ENCODE peak calls at places on chromosomes 12 and 14, in five cellular contexts. One of them, this sample, is unnamed. For H3K4me1 and H3K36me3, the result is how much of the 10 kb centered on the place peaks cover.

GRCh38 chr14:58898655-58899316 is 261.0 kb downstream of the DACT1 start:
- DNase-seq in astrocyte: peak
- DNase-seq in colonic mucosa: no peak
- DNase-seq in HCT116: no peak
- DNase-seq in GM23338: no peak
- DNase-seq in this sample: no peak

GRCh38 chr12:6535960-6536847 is 1.9 kb downstream of the GAPDH start:
- DNase-seq in astrocyte: no peak
- DNase-seq in colonic mucosa: no peak
- DNase-seq in HCT116: no peak
- DNase-seq in GM23338: no peak
- DNase-seq in this sample: no peak

GRCh38 chr12:111274820-111275219 is 94.1 kb downstream of the PHETA1 start:
- DNase-seq in astrocyte: no peak
- DNase-seq in colonic mucosa: no peak
- DNase-seq in HCT116: peak
- DNase-seq in GM23338: peak
- DNase-seq in this sample: no peak

GRCh38 chr12:87270894-87271293 is 758.3 kb downstream of the C12orf50 start:
- DNase-seq in astrocyte: peak
- DNase-seq in colonic mucosa: no peak
- DNase-seq in HCT116: no peak
- DNase-seq in GM23338: no peak
- DNase-seq in this sample: no peak

GRCh38 chr12:63307849-63308248 is 156.8 kb upstream of the AVPR1A start:
- DNase-seq in astrocyte: no peak
- DNase-seq in colonic mucosa: no peak
- DNase-seq in HCT116: no peak
- DNase-seq in GM23338: no peak
- DNase-seq in this sample: no peak

GRCh38 chr12:113237748-113238147 is 16.5 kb downstream of the TPCN1 start:
- DNase-seq in astrocyte: no peak
- DNase-seq in colonic mucosa: peak
- DNase-seq in HCT116: no peak
- DNase-seq in GM23338: no peak
- DNase-seq in this sample: no peak

GRCh38 chr12:2687058-2687457 is 107.7 kb upstream of the FKBP4 start:
- DNase-seq in astrocyte: no peak
- DNase-seq in colonic mucosa: no peak
- DNase-seq in HCT116: no peak
- DNase-seq in GM23338: no peak
- DNase-seq in this sample: no peak

GRCh38 chr14:29796853-29797252 is 130.8 kb downstream of the PRKD1 start:
- DNase-seq in astrocyte: no peak
- DNase-seq in colonic mucosa: no peak
- DNase-seq in HCT116: no peak
- DNase-seq in GM23338: no peak
- DNase-seq in this sample: no peak

GRCh38 chr12:74527491-74527890 is 10.1 kb upstream of the ATXN7L3B start:
- DNase-seq in astrocyte: no peak
- DNase-seq in colonic mucosa: no peak
- DNase-seq in HCT116: no peak
- DNase-seq in GM23338: no peak
- DNase-seq in this sample: no peak

GRCh38 chr14:104334812-104335161 is 196.4 kb downstream of the KIF26A start:
- DNase-seq in astrocyte: no peak
- DNase-seq in colonic mucosa: peak
- DNase-seq in HCT116: no peak
- DNase-seq in GM23338: no peak
- DNase-seq in this sample: no peak

GRCh38 chr14:104332634-104333270 is 194.4 kb downstream of the KIF26A start:
- DNase-seq in astrocyte: no peak
- DNase-seq in colonic mucosa: peak
- DNase-seq in HCT116: no peak
- DNase-seq in GM23338: no peak
- DNase-seq in this sample: peak

GRCh38 chr14:104333903-104334811 is 195.8 kb downstream of the KIF26A start:
- DNase-seq in astrocyte: no peak
- DNase-seq in colonic mucosa: peak
- DNase-seq in HCT116: no peak
- DNase-seq in GM23338: no peak
- DNase-seq in this sample: peak

GRCh38 chr14:104329793-104330192 is 191.4 kb downstream of the KIF26A start:
- DNase-seq in astrocyte: no peak
- DNase-seq in colonic mucosa: no peak
- DNase-seq in HCT116: no peak
- DNase-seq in GM23338: no peak
- DNase-seq in this sample: no peak

GRCh38 chr14:104331871-104332605 is 193.7 kb downstream of the KIF26A start:
- DNase-seq in astrocyte: no peak
- DNase-seq in colonic mucosa: peak
- DNase-seq in HCT116: no peak
- DNase-seq in GM23338: no peak
- DNase-seq in this sample: no peak
- TF ChIP-seq CTCF in astrocyte: no peak
- TF ChIP-seq CTCF in colonic mucosa: no peak
- TF ChIP-seq CTCF in HCT116: peak
- TF ChIP-seq CTCF in GM23338: peak
- TF ChIP-seq CTCF in this sample: no peak

DNA sequence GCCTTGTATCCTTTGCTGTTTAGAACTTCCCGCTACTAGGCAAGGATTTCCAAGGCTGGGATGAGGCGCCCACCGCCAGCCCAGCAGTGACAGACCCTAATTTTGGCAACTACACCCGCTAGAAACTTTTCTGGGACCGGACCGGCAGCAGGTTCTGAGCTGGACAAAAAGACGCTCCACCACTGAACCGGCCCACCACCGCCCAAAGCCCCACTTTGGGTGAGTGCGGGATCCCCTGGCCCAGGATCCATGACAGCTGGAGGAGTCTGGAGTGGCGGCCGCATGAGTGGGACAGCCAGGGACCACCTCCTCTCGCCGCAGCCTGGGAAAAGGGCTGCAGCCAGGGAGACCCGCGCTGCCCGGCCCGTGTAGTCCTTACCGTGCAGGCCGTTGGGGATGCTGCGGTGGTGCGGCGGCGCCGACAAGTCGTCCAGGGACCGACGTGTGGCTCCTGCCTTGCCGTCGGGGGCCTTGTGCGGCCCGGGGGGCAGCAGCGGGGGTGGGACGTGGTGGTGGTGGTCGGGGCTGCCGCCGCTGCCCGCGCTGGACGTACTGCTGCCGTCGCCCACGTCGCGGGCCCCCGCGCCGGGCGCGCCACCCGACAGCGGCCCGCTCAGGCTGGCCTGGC is 1.1 kb downstream of the CCDC85C start:
- DNase-seq in astrocyte: no peak
- DNase-seq in colonic mucosa: no peak
- DNase-seq in HCT116: no peak
- DNase-seq in GM23338: peak
- DNase-seq in this sample: no peak
- H3K4me1 ChIP-seq in astrocyte: under half
- H3K4me1 ChIP-seq in colonic mucosa: under half
- H3K4me1 ChIP-seq in HCT116: under half
- H3K4me1 ChIP-seq in GM23338: under half
- H3K4me1 ChIP-seq in this sample: under half

GRCh38 chr12:124479680-124480468 is 87.5 kb downstream of the NCOR2 start:
- DNase-seq in astrocyte: no peak
- DNase-seq in colonic mucosa: no peak
- DNase-seq in HCT116: no peak
- DNase-seq in GM23338: no peak
- DNase-seq in this sample: no peak

GRCh38 chr12:124482567-124482893 is 84.9 kb downstream of the NCOR2 start:
- DNase-seq in astrocyte: no peak
- DNase-seq in colonic mucosa: no peak
- DNase-seq in HCT116: no peak
- DNase-seq in GM23338: no peak
- DNase-seq in this sample: no peak

GRCh38 chr12:124481772-124482566 is 85.4 kb downstream of the NCOR2 start:
- DNase-seq in astrocyte: no peak
- DNase-seq in colonic mucosa: no peak
- DNase-seq in HCT116: no peak
- DNase-seq in GM23338: no peak
- DNase-seq in this sample: no peak

GRCh38 chr12:124480469-124481256 is 86.7 kb downstream of the NCOR2 start:
- DNase-seq in astrocyte: peak
- DNase-seq in colonic mucosa: peak
- DNase-seq in HCT116: no peak
- DNase-seq in GM23338: no peak
- DNase-seq in this sample: no peak

GRCh38 chr12:124481257-124481750 is 86.1 kb downstream of the NCOR2 start:
- DNase-seq in astrocyte: no peak
- DNase-seq in colonic mucosa: no peak
- DNase-seq in HCT116: no peak
- DNase-seq in GM23338: no peak
- DNase-seq in this sample: no peak
- H3K36me3 ChIP-seq in astrocyte: under half
- H3K36me3 ChIP-seq in colonic mucosa: under half
- H3K36me3 ChIP-seq in HCT116: under half
- H3K36me3 ChIP-seq in GM23338: under half
- H3K36me3 ChIP-seq in this sample: half or more

DNA sequence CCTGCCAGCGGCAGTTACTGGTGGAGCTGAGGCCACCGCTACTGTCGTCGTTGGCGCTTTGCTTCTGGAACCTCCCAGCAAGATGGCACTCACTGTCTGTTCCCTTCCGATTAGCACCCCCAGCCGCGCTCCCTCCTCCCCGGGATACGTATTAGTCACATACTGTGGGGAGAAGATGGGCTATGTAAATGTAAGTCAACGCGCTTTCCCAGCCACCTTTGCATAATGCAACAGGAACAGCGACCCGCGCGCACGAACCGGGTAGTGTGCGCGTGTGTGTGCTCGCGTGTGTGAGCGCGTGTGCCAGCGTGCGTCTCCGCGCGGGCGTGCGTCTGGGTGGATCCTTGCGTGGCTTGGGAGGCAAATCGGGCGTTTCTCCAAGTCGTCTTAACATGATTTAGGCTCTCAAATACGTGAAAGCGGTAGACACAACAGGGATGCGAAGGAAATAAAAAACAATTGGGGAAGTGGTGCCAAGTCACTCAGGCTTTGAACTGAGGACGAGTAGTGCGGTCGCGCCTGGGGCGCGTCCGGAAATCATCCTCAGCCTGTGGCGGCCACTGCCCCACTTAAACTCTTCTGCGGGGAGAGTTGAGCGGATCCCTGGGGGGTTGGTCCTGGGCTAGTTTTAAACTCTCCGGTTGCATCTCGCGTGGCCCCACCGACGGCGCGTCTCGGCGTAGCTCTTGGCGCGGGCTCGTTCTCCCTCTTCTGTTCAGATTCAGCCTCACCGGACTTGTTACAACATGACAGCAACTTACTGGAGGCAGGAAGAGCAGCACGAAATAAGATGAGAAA is 1.8 kb downstream of the FLRT2 start:
- DNase-seq in astrocyte: peak
- DNase-seq in colonic mucosa: peak
- DNase-seq in HCT116: no peak
- DNase-seq in GM23338: peak
- DNase-seq in this sample: peak
- TF ChIP-seq CTCF in astrocyte: no peak
- TF ChIP-seq CTCF in colonic mucosa: no peak
- TF ChIP-seq CTCF in HCT116: no peak
- TF ChIP-seq CTCF in GM23338: peak
- TF ChIP-seq CTCF in this sample: peak

GRCh38 chr12:12432373-12432772 is 75.5 kb downstream of the BORCS5 start:
- DNase-seq in astrocyte: peak
- DNase-seq in colonic mucosa: peak
- DNase-seq in HCT116: no peak
- DNase-seq in GM23338: no peak
- DNase-seq in this sample: no peak
- H3K4me1 ChIP-seq in astrocyte: under half
- H3K4me1 ChIP-seq in colonic mucosa: under half
- H3K4me1 ChIP-seq in HCT116: under half
- H3K4me1 ChIP-seq in GM23338: under half
- H3K4me1 ChIP-seq in this sample: under half

GRCh38 chr14:102947321-102948103 is 25.0 kb downstream of the AMN start:
- DNase-seq in astrocyte: no peak
- DNase-seq in colonic mucosa: no peak
- DNase-seq in HCT116: no peak
- DNase-seq in GM23338: no peak
- DNase-seq in this sample: no peak

GRCh38 chr14:102948698-102949061 is 26.2 kb downstream of the AMN start:
- DNase-seq in astrocyte: no peak
- DNase-seq in colonic mucosa: no peak
- DNase-seq in HCT116: no peak
- DNase-seq in GM23338: no peak
- DNase-seq in this sample: no peak

GRCh38 chr14:102949801-102950451 is 27.5 kb downstream of the AMN start:
- DNase-seq in astrocyte: no peak
- DNase-seq in colonic mucosa: no peak
- DNase-seq in HCT116: no peak
- DNase-seq in GM23338: no peak
- DNase-seq in this sample: no peak

GRCh38 chr14:102951034-102951433 is 28.6 kb downstream of the AMN start:
- DNase-seq in astrocyte: no peak
- DNase-seq in colonic mucosa: no peak
- DNase-seq in HCT116: no peak
- DNase-seq in GM23338: no peak
- DNase-seq in this sample: no peak

GRCh38 chr14:102949062-102949800 is 26.8 kb downstream of the AMN start:
- DNase-seq in astrocyte: peak
- DNase-seq in colonic mucosa: no peak
- DNase-seq in HCT116: no peak
- DNase-seq in GM23338: no peak
- DNase-seq in this sample: no peak
- H3K36me3 ChIP-seq in astrocyte: half or more
- H3K36me3 ChIP-seq in colonic mucosa: under half
- H3K36me3 ChIP-seq in HCT116: under half
- H3K36me3 ChIP-seq in GM23338: under half
- H3K36me3 ChIP-seq in this sample: half or more

GRCh38 chr12:65229441-65229840 is 49.0 kb upstream of the MSRB3 start:
- DNase-seq in astrocyte: peak
- DNase-seq in colonic mucosa: no peak
- DNase-seq in HCT116: no peak
- DNase-seq in GM23338: no peak
- DNase-seq in this sample: no peak

GRCh38 chr12:65237153-65237552 is 41.3 kb upstream of the MSRB3 start:
- DNase-seq in astrocyte: no peak
- DNase-seq in colonic mucosa: no peak
- DNase-seq in HCT116: no peak
- DNase-seq in GM23338: no peak
- DNase-seq in this sample: no peak

GRCh38 chr12:65232490-65233077 is 45.9 kb upstream of the MSRB3 start:
- DNase-seq in astrocyte: peak
- DNase-seq in colonic mucosa: no peak
- DNase-seq in HCT116: no peak
- DNase-seq in GM23338: peak
- DNase-seq in this sample: no peak
- TF ChIP-seq CTCF in astrocyte: peak
- TF ChIP-seq CTCF in colonic mucosa: no peak
- TF ChIP-seq CTCF in HCT116: peak
- TF ChIP-seq CTCF in GM23338: no peak
- TF ChIP-seq CTCF in this sample: peak

This sample was measured in upper lobe of right lung.